ENCODE peak calls at places on chromosomes 1 and 21, in five cellular contexts. B is A549, Y is epithelial cell of esophagus, C is HFFc6, I is PC-9. U is an unnamed sample.

GRCh38 chr1:161858271-161858670 is 92.2 kb downstream of the ATF6 start:
- DNase-seq in I (no peak), B (no peak), Y (no peak), C (no peak), U (no peak)

GRCh38 chr1:34759472-34760357 is at the start of gene GJB4:
- DNase-seq in B (peak; percentile 50), I (no peak), Y (peak; percentile 79), C (no peak), U (no peak)

GRCh38 chr1:11792106-11792505 is 13.7 kb downstream of the MTHFR start:
- DNase-seq in B (no peak), I (no peak), Y (no peak), C (no peak), U (no peak)

GRCh38 chr1:162661336-162661735 is 29.1 kb downstream of the DDR2 start:
- DNase-seq in Y (no peak), I (no peak), B (no peak), C (no peak), U (no peak)

GRCh38 chr21:37837381-37837780 is 78.9 kb downstream of the KCNJ6 start:
- DNase-seq in B (no peak), C (no peak), I (no peak), Y (no peak), U (no peak)

GRCh38 chr1:173506437-173506836 is 29.3 kb downstream of the PRDX6 start:
- DNase-seq in Y (peak; percentile 42), C (no peak), B (peak; percentile 20), I (no peak), U (peak; percentile 40)

GRCh38 chr21:28615276-28615675 is 377.4 kb downstream of the LTN1 start:
- DNase-seq in B (no peak), I (no peak), Y (no peak), C (peak; percentile 70), U (no peak)

GRCh38 chr21:45365608-45366241 is 39.2 kb upstream of the COL18A1 start:
- DNase-seq in B (peak; percentile 67), Y (peak; percentile 18), C (no peak), I (peak; percentile 65), U (no peak)

GRCh38 chr1:8059161-8059622 is 33.1 kb upstream of the ERRFI1 start:
- DNase-seq in Y (peak; percentile 27), B (no peak), I (peak; percentile 75), C (no peak), U (no peak)

GRCh38 chr1:152141971-152142584 is 16.9 kb downstream of the RPTN start:
- DNase-seq in C (peak; percentile 60), I (peak; percentile 66), Y (peak; percentile 85), B (peak; percentile 38), U (peak; percentile 68)

GRCh38 chr1:212366901-212367300 is 47.8 kb downstream of the PACC1 start:
- DNase-seq in Y (peak; percentile 17), B (no peak), I (no peak), C (peak; percentile 13), U (no peak)

GRCh38 chr1:115251856-115252255 is 86.2 kb downstream of the NGF start:
- DNase-seq in Y (peak; percentile 60), C (peak; percentile 87), I (no peak), B (no peak), U (no peak)

GRCh38 chr1:55046871-55047270 is 7.5 kb downstream of the PCSK9 start:
- DNase-seq in B (no peak), I (no peak), C (no peak), Y (no peak), U (no peak)

GRCh38 chr1:154326546-154327465 is 1.5 kb downstream of the ATP8B2 start:
- DNase-seq in Y (peak; percentile 29), I (no peak), B (no peak), C (peak; percentile 61), U (no peak)

GRCh38 chr21:32298148-32298559 is 501 bp upstream of the MRAP start:
- DNase-seq in C (no peak), I (no peak), B (no peak), Y (no peak), U (no peak)

GRCh38 chr1:7570311-7570710 is 200.8 kb upstream of the VAMP3 start:
- DNase-seq in B (no peak), Y (peak; percentile 77), C (no peak), I (no peak), U (no peak)

GRCh38 chr1:15056515-15057285 is 96.8 kb upstream of the TMEM51 start:
- DNase-seq in C (peak; percentile 69), B (no peak), Y (peak; percentile 15), I (no peak), U (no peak)

GRCh38 chr1:203652718-203653461 is 26.3 kb downstream of the ATP2B4 start:
- DNase-seq in Y (no peak), B (no peak), I (no peak), C (no peak), U (no peak)

GRCh38 chr1:230386863-230387262 is 39.3 kb downstream of the PGBD5 start:
- DNase-seq in Y (no peak), B (no peak), I (no peak), C (no peak), U (no peak)

GRCh38 chr1:41674501-41674900 is 190.0 kb upstream of the EDN2 start:
- DNase-seq in B (no peak), I (no peak), Y (no peak), C (no peak), U (no peak)

GRCh38 chr1:225388372-225388771 is 39.5 kb downstream of the LBR start:
- DNase-seq in I (no peak), C (no peak), B (no peak), Y (no peak), U (no peak)

GRCh38 chr1:175887981-175888428 is 144.6 kb upstream of the TNR start:
- DNase-seq in I (no peak), B (peak; percentile 88), Y (peak; percentile 58), C (no peak), U (peak; percentile 18)

GRCh38 chr21:17523007-17523451 is 10.2 kb downstream of the CXADR start:
- DNase-seq in I (peak; percentile 85), C (no peak), B (no peak), Y (peak; percentile 26), U (no peak)

GRCh38 chr1:178094752-178095645 is 1.1 kb downstream of the RASAL2 start:
- DNase-seq in B (no peak), C (peak; percentile 67), I (peak; percentile 68), Y (peak; percentile 25), U (no peak)

GRCh38 chr1:160520999-160521398 is 2.1 kb downstream of the SLAMF6 start:
- DNase-seq in C (no peak), Y (no peak), I (no peak), B (no peak), U (no peak)

GRCh38 chr1:50861742-50862141 is 98.3 kb downstream of the FAF1 start:
- DNase-seq in Y (no peak), B (no peak), C (no peak), I (no peak), U (no peak)
- TF ChIP-seq CTCF in Y (no peak), B (no peak), C (no peak), I (no peak), U (no peak)

GRCh38 chr1:85074365-85074964 is 26.2 kb upstream of the MCOLN3 start:
- DNase-seq in I (no peak), B (no peak), C (no peak), Y (no peak), U (no peak)

DNA sequence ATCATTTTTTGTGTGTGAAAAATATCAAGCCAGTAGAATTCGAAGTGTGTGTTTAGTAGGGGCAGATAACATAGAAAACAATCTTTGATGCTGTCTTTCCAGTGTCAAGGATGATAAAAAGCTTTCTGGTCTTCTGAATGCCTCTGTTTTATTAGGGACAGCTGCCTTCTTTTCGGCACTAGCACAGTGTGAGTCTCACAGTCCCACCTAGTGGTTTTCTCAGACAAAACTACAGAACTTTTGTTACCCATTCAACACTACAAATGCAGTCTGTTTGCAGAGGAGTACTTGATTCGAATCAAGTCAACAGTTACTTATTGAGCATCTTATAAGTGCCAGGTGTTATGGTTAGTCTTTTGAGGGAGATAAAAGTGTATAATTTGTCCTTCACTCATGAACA is 30.6 kb upstream of the MCOLN3 start:
- DNase-seq in I (no peak), C (peak; percentile 12), B (no peak), Y (peak; percentile 22), U (no peak)
- TF ChIP-seq CTCF in I (peak; percentile 12), C (peak; percentile 57), B (no peak), Y (no peak), U (no peak)

GRCh38 chr1:113040041-113040440 is 33.0 kb upstream of the LRIG2 start:
- DNase-seq in B (no peak), C (no peak), I (no peak), Y (no peak), U (no peak)

GRCh38 chr1:113040718-113041412 is 32.1 kb upstream of the LRIG2 start:
- DNase-seq in B (no peak), C (no peak), I (no peak), Y (no peak), U (no peak)

GRCh38 chr1:113041569-113042335 is 31.2 kb upstream of the LRIG2 start:
- DNase-seq in B (no peak), I (no peak), Y (no peak), C (peak; percentile 3), U (no peak)

GRCh38 chr1:113046569-113046968 is 26.4 kb upstream of the LRIG2 start:
- DNase-seq in C (no peak), Y (no peak), B (no peak), I (no peak), U (no peak)

DNA sequence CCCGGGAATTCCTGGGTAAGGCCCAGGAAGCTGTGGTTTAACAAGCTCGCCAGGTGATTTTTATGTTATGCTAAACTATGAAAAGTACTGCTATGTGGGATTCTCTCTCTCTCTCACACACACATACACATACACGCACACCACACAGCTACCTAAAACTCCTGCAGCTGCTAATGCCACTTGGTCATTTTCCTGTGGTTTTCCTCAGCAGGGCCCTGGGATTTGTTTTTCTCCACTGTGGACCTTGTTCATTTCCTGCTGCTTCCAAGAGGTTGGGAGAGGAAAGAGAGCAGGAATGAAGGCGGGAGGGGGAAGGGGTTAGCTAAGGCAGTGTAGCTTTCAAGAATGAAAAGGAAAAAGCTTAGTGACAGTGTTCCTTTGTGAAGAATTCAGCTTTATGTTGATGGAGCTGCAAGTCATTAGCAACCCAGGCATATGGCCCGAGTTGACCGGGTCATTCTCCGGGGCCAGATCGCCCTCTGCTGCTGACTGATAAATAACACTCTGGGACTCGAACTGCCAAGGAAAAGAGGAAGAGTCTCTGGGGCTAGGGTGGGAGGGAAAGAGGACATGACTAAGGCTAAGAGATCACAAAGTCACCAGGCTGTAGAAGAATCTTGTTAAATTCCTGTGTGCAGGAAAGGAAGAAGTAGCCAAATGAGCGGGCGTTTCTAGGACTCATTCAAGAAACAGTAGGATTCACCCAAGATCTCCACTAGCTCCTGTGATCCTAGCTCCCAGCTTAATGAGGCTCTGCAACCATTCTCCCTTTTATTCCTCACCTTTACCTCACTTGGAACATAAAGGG is 30.5 kb upstream of the LRIG2 start:
- DNase-seq in C (peak; percentile 87), Y (peak; percentile 79), B (peak; percentile 55), I (peak; percentile 71), U (no peak)
- TF ChIP-seq CTCF in C (peak; percentile 77), Y (peak; percentile 54), B (peak; percentile 52), I (peak; percentile 82), U (peak; percentile 84)

GRCh38 chr1:58574816-58575215 is 2.2 kb downstream of the TACSTD2 start:
- DNase-seq in B (no peak), Y (peak; percentile 70), C (no peak), I (no peak), U (no peak)

GRCh38 chr1:58573705-58574591 is 3.1 kb downstream of the TACSTD2 start:
- DNase-seq in C (no peak), B (no peak), Y (peak; percentile 90), I (peak; percentile 88), U (no peak)

GRCh38 chr1:58577676-58578073 is 623 bp upstream of the TACSTD2 start:
- DNase-seq in C (no peak), Y (no peak), B (no peak), I (no peak), U (no peak)

GRCh38 chr1:58575831-58576726 is 973 bp downstream of the TACSTD2 start:
- DNase-seq in I (no peak), C (no peak), B (no peak), Y (peak; percentile 56), U (no peak)

GRCh38 chr1:58576727-58577675 is at the start of gene TACSTD2:
- DNase-seq in I (peak; percentile 94), B (no peak), C (no peak), Y (peak; percentile 99), U (peak; percentile 41)
- TF ChIP-seq CTCF in I (peak; percentile 17), B (no peak), C (peak; percentile 10), Y (no peak), U (no peak)